ENCODE peak calls at places on chromosomes 13 and 19, in eight cellular contexts. Q is endothelial cell of umbilical vein, J is ovary, E is breast epithelium, M is tibial nerve, I is suprapubic skin, O is adrenal gland, Y is body of pancreas. P is an unnamed sample.

GRCh38 chr13:28022848-28023518 is 34.5 kb upstream of the URAD start:
- DNase-seq in Q (no peak), J (no peak), E (no peak), M (no peak), I (no peak), O (no peak), Y (peak), P (no peak)

GRCh38 chr13:44951184-44951583 is 38.1 kb downstream of the NUFIP1 start:
- DNase-seq in Q (no peak), J (no peak), E (no peak), M (no peak), I (no peak), O (no peak), Y (no peak), P (no peak)

GRCh38 chr13:112260108-112261055 is 115.8 kb upstream of the SPACA7 start:
- DNase-seq in Q (no peak), J (no peak), E (no peak), M (no peak), I (no peak), O (no peak), Y (no peak), P (peak)

GRCh38 chr13:25860862-25861261 is 191.0 kb downstream of the SHISA2 start:
- DNase-seq in Q (no peak), J (no peak), E (no peak), M (no peak), I (no peak), O (no peak), Y (no peak), P (no peak)

GRCh38 chr19:10803252-10803651 is 32.8 kb downstream of the TMED1 start:
- DNase-seq in Q (no peak), J (no peak), E (no peak), M (no peak), I (no peak), O (no peak), Y (no peak), P (no peak)

GRCh38 chr19:18426416-18426767 is 7.2 kb downstream of the SSBP4 start:
- DNase-seq in Q (no peak), J (no peak), E (no peak), M (no peak), I (no peak), O (no peak), Y (no peak), P (no peak)

GRCh38 chr13:50650936-50651638 is 192.4 kb downstream of the DLEU7 start:
- DNase-seq in Q (peak), J (no peak), E (no peak), M (no peak), I (no peak), O (no peak), Y (no peak), P (no peak)

GRCh38 chr19:51354742-51355148 is 11.4 kb downstream of the ETFB start:
- DNase-seq in Q (no peak), J (no peak), E (no peak), M (no peak), I (no peak), O (no peak), Y (no peak), P (no peak)

GRCh38 chr13:66887088-66887487 is 343.0 kb downstream of the PCDH9 start:
- DNase-seq in Q (no peak), J (no peak), E (no peak), M (no peak), I (no peak), O (no peak), Y (no peak), P (no peak)

GRCh38 chr13:57224414-57224813 is 57.4 kb downstream of the PRR20E start:
- DNase-seq in Q (no peak), J (no peak), E (no peak), M (no peak), I (no peak), O (no peak), Y (no peak), P (no peak)

GRCh38 chr13:75635101-75635620 is 969 bp upstream of the LMO7 start:
- DNase-seq in Q (no peak), J (no peak), E (no peak), M (peak), I (no peak), O (peak), Y (no peak), P (no peak)

GRCh38 chr19:18975011-18975410 is 34.0 kb upstream of the HOMER3 start:
- DNase-seq in Q (no peak), J (no peak), E (no peak), M (no peak), I (no peak), O (no peak), Y (no peak), P (no peak)

DNA sequence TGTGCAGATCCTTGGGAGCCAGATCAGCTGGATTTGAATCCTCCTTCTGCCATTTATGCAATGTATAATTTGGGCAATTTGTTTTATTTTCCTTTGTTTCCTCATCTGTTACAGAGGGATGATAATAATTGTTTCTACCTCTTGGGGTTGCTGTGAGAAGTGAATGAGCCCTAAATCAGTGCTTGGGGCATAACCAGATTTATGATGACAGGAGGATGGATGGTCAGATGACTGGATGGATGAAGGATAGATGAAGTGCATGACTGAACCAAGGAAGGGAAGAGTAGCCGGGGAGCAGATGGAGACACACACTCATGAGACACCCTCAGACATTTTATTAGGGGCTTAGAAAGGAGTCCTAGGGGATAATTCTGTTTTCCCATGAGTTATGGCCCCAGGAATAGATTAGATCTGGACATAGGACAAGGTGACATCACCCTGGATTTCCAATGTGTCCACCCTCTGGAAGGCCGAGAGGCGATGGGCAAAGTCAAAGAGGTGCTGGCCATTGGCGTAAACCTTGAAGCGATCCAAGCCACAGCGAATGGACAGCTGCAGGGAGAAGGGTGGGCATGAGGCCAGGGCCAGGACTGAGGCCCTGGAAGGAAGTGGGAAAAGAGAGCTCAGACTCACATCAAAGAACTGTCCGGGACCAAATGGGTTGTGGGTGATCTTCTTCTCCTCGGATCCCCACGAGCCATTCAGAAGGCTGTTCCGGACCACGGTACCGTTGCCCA is 11.2 kb downstream of the LGALS4 start:
- DNase-seq in Q (no peak), J (no peak), E (no peak), M (no peak), I (no peak), O (no peak), Y (no peak), P (no peak)
- TF ChIP-seq POLR2A in Q (no peak), J (no peak), E (no peak), M (no peak), I (no peak), O (no peak), Y (no peak), P (no peak)

GRCh38 chr19:5707576-5708575 is 12.1 kb downstream of the LONP1 start:
- DNase-seq in Q (no peak), J (peak), E (no peak), M (no peak), I (no peak), O (peak), Y (no peak), P (no peak)
- H3K4me3 ChIP-seq in Q (no peak), J (no peak), E (no peak), M (no peak), I (no peak), O (no peak), Y (no peak), P (no peak)

DNA sequence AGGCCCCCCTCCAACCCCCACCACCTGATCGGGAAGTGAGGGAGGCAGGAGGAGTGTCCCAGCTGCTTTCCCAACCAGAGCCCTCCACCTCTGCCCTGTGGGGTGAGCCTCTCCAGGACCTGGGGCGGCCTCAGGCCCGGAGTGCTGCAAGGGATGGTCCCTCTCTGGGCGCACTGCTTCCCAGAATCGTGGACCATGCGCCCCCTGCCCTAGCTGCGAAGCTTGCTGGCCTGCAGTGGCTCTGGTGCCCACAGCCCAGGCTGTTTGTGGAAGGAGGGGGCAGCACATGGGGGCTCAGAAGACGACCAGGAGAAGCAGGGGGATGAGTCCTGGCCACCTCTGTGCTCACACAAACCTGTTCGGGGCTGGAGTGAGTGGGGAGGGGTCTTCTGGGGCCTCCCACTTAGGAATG is 33.6 kb downstream of the CEBPG start:
- DNase-seq in Q (no peak), J (no peak), E (no peak), M (no peak), I (no peak), O (no peak), Y (no peak), P (no peak)
- TF ChIP-seq CTCF in Q (no peak), J (no peak), E (no peak), M (no peak), I (no peak), O (peak), Y (peak), P (no peak)

DNA sequence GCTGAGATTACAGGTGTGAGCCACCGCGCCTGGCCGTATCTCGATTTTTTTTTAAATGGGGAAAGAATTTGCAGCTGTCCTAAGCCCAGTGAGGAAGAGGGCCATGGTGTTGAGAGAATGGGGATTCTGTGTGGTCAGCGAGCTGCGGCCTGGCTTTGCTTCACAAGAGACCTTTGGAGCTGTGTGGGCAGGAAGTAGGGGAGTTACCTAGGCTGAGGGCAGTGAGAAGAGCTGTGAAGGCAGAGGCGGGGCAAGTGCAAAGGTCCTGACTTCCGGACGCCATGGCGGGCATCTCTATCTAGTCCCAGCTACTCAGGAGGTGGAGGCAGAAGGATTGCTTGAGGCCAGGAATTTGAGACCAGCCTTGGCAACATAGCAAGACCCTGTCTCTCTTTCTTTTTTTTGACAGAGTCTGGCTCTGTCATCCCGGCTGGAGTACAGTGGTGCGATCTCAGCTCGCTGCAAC is 4.9 kb downstream of the AP2A1 start:
- DNase-seq in Q (no peak), J (no peak), E (no peak), M (no peak), I (no peak), O (no peak), Y (no peak), P (no peak)
- TF ChIP-seq POLR2A in Q (no peak), J (no peak), E (no peak), M (no peak), I (no peak), O (no peak), Y (no peak), P (no peak)

GRCh38 chr19:42396248-42396541 is 6.1 kb upstream of the CNFN start:
- DNase-seq in Q (no peak), J (no peak), E (no peak), M (no peak), I (no peak), O (no peak), Y (no peak), P (no peak)
- H3K4me3 ChIP-seq in Q (peak), J (no peak), E (peak), M (peak), I (peak), O (peak), Y (no peak), P (no peak)

GRCh38 chr13:94710881-94711560 is 1.3 kb downstream of the SOX21 start:
- DNase-seq in Q (no peak), J (no peak), E (no peak), M (no peak), I (no peak), O (no peak), Y (no peak), P (no peak)
- TF ChIP-seq CTCF in Q (peak), J (no peak), E (no peak), M (no peak), I (peak), O (no peak), Y (no peak), P (no peak)

GRCh38 chr13:102800145-102801041 is 1.5 kb downstream of the BIVM start:
- DNase-seq in Q (peak), J (peak), E (peak), M (peak), I (peak), O (peak), Y (peak), P (peak)
- TF ChIP-seq POLR2A in Q (no peak), J (no peak), E (no peak), M (no peak), I (no peak), O (no peak), Y (no peak), P (no peak)

DNA sequence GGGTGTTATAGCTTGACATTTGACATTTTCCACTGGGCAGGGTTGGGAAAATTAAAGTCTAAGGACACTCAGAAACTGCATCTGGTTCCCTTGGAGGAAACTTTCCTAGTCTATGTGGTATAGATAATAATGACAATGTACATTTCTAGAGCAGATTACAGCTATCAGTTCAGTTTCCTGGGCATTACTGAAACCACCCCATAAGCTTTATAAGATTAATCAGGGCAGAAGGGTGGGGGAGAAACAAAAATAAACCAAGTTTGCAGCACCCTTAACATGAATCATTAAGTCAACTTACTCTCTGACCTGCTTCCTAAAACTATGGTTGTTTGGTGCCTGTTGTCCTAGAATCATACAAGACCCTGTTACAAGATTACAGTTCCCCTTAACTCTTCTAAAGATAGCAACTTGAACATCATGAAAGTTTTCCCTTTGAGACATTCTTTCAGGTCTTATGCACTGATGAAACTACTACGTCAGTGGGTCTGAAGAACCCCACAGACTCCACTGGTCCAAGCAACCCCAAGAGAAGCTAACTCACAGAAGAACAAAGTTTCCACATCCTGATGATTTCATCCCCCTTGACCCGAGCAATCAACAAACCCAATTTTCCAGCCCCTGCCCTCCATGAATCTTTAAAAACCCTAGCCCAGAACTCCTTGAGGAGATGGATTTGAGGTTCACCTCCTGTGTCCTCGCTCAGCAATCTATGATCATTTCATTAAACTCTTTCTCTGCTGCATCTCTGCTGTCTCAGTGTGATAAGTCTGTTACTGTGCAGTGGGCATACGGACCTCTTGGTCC is 336.6 kb downstream of the FOXO1 start:
- DNase-seq in Q (no peak), J (no peak), E (no peak), M (no peak), I (no peak), O (no peak), Y (no peak), P (no peak)
- H3K4me3 ChIP-seq in Q (no peak), J (no peak), E (no peak), M (no peak), I (no peak), O (no peak), Y (no peak), P (no peak)

DNA sequence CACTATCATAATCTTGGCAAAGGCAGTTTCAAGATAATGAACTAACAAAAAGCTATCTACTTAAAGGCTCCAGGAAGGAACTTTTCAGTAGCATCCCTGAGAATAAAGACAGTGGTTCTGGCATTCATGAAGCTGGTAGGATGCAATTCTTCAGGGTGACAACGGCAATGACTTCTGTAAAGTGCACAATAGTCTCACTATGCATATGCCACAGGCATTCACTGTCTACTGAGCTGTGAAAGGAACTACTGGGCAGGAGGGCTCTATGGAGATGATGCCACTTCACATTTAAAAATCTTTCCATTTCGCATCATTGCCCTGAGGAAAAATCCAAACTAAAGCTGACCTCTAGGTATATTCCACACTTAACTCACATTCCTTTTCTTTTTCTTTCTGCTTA is 2020.6 kb upstream of the PCDH20 start:
- DNase-seq in Q (no peak), J (no peak), E (no peak), M (no peak), I (no peak), O (no peak), Y (no peak), P (no peak)
- TF ChIP-seq CTCF in Q (no peak), J (no peak), E (no peak), M (no peak), I (no peak), O (no peak), Y (no peak), P (no peak)

DNA sequence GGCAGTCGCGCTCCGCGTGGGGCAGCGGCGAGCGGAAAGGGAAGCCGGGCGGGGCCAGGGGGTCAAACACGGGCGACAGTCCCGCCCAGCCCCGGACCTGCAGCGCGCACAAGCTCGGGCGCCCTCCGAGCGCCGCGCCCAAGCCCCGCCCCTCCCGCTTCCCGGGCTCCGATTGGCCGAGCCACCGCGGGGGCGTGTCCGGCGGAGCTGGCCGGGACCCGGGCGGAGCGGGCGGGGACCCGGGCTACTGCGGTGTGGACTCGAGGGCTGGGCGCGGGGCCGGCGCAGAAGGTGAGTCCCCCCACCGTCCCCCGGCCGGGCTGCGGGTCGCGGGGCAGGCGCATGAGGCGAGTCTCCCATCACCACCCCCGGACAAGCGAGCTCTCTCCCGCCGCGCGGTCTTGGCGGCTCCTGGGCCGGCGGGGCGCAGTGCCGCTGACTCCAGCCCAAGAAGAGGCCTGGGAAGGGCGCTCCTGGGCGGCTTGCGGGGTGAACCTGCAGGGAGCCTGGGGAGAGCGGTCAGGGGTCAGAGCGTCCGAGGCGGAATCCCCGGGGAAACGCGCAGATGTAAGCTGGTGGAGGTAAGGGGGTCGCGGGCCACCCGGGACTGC is at the start of gene PLEKHF1:
- DNase-seq in Q (peak), J (peak), E (peak), M (peak), I (peak), O (peak), Y (peak), P (peak)
- TF ChIP-seq POLR2A in Q (peak), J (peak), E (no peak), M (peak), I (no peak), O (no peak), Y (peak), P (no peak)

P was measured in lower leg skin.